ENCODE peak calls at places on chromosomes 3 and 15, in seven cellular contexts. One of them, this sample, is unnamed.

GRCh38 chr3:77475545-77475944 is 435.6 kb downstream of the ROBO2 start:
- DNase-seq in MM.1S: no peak
- DNase-seq in cardiac muscle cell: no peak
- DNase-seq in sigmoid colon: no peak
- DNase-seq in psoas muscle: no peak
- DNase-seq in PC-9: no peak
- DNase-seq in IMR-90: no peak
- DNase-seq in this sample: no peak

GRCh38 chr15:91338763-91339162 is 238.7 kb downstream of the SV2B start:
- DNase-seq in MM.1S: peak; percentile 36
- DNase-seq in cardiac muscle cell: peak; percentile 86
- DNase-seq in sigmoid colon: no peak
- DNase-seq in psoas muscle: no peak
- DNase-seq in PC-9: no peak
- DNase-seq in IMR-90: peak; percentile 40
- DNase-seq in this sample: peak; percentile 12

GRCh38 chr3:45978348-45978747 is 17.3 kb downstream of the FYCO1 start:
- DNase-seq in MM.1S: peak; percentile 93
- DNase-seq in cardiac muscle cell: no peak
- DNase-seq in sigmoid colon: no peak
- DNase-seq in psoas muscle: no peak
- DNase-seq in PC-9: peak; percentile 85
- DNase-seq in IMR-90: no peak
- DNase-seq in this sample: no peak

GRCh38 chr15:87033056-87033455 is 953.4 kb downstream of the AGBL1 start:
- DNase-seq in MM.1S: no peak
- DNase-seq in cardiac muscle cell: peak; percentile 15
- DNase-seq in sigmoid colon: no peak
- DNase-seq in psoas muscle: no peak
- DNase-seq in PC-9: no peak
- DNase-seq in IMR-90: no peak
- DNase-seq in this sample: no peak

GRCh38 chr15:101150723-101151040 is 101.2 kb downstream of the CHSY1 start:
- DNase-seq in MM.1S: no peak
- DNase-seq in cardiac muscle cell: no peak
- DNase-seq in sigmoid colon: no peak
- DNase-seq in psoas muscle: no peak
- DNase-seq in PC-9: no peak
- DNase-seq in IMR-90: no peak
- DNase-seq in this sample: no peak

GRCh38 chr15:48392356-48392755 is 61.1 kb downstream of the DUT start:
- DNase-seq in MM.1S: no peak
- DNase-seq in cardiac muscle cell: no peak
- DNase-seq in sigmoid colon: peak; percentile 88
- DNase-seq in psoas muscle: peak; percentile 55
- DNase-seq in PC-9: no peak
- DNase-seq in IMR-90: no peak
- DNase-seq in this sample: no peak

GRCh38 chr3:45084820-45085816 is 59.0 kb downstream of the CLEC3B start:
- DNase-seq in MM.1S: no peak
- DNase-seq in cardiac muscle cell: no peak
- DNase-seq in sigmoid colon: no peak
- DNase-seq in psoas muscle: no peak
- DNase-seq in PC-9: peak; percentile 56
- DNase-seq in IMR-90: peak; percentile 97
- DNase-seq in this sample: no peak

GRCh38 chr3:54366839-54367238 is 244.5 kb downstream of the CACNA2D3 start:
- DNase-seq in MM.1S: no peak
- DNase-seq in cardiac muscle cell: no peak
- DNase-seq in sigmoid colon: no peak
- DNase-seq in psoas muscle: no peak
- DNase-seq in PC-9: no peak
- DNase-seq in IMR-90: no peak
- DNase-seq in this sample: no peak

GRCh38 chr3:122880624-122881023 is 85.8 kb downstream of the SLC49A4 start:
- DNase-seq in MM.1S: no peak
- DNase-seq in cardiac muscle cell: no peak
- DNase-seq in sigmoid colon: no peak
- DNase-seq in psoas muscle: no peak
- DNase-seq in PC-9: no peak
- DNase-seq in IMR-90: no peak
- DNase-seq in this sample: no peak

GRCh38 chr3:46661776-46662766 is 31.4 kb downstream of the ALS2CL start:
- DNase-seq in MM.1S: no peak
- DNase-seq in cardiac muscle cell: no peak
- DNase-seq in sigmoid colon: peak; percentile 39
- DNase-seq in psoas muscle: no peak
- DNase-seq in PC-9: no peak
- DNase-seq in IMR-90: no peak
- DNase-seq in this sample: no peak

GRCh38 chr3:46672349-46672695 is 21.2 kb downstream of the ALS2CL start:
- DNase-seq in MM.1S: no peak
- DNase-seq in cardiac muscle cell: no peak
- DNase-seq in sigmoid colon: no peak
- DNase-seq in psoas muscle: no peak
- DNase-seq in PC-9: no peak
- DNase-seq in IMR-90: no peak
- DNase-seq in this sample: no peak

GRCh38 chr15:53811530-53811929 is 52.1 kb upstream of the WDR72 start:
- DNase-seq in MM.1S: peak; percentile 32
- DNase-seq in cardiac muscle cell: no peak
- DNase-seq in sigmoid colon: no peak
- DNase-seq in psoas muscle: no peak
- DNase-seq in PC-9: no peak
- DNase-seq in IMR-90: no peak
- DNase-seq in this sample: no peak

GRCh38 chr3:184241447-184242296 is 7.1 kb downstream of the ALG3 start:
- DNase-seq in MM.1S: no peak
- DNase-seq in cardiac muscle cell: peak; percentile 45
- DNase-seq in sigmoid colon: no peak
- DNase-seq in psoas muscle: no peak
- DNase-seq in PC-9: peak; percentile 72
- DNase-seq in IMR-90: peak; percentile 21
- DNase-seq in this sample: peak; percentile 70

GRCh38 chr3:197303452-197303851 is 5.0 kb upstream of the DLG1 start:
- DNase-seq in MM.1S: no peak
- DNase-seq in cardiac muscle cell: no peak
- DNase-seq in sigmoid colon: no peak
- DNase-seq in psoas muscle: no peak
- DNase-seq in PC-9: no peak
- DNase-seq in IMR-90: no peak
- DNase-seq in this sample: no peak

GRCh38 chr15:92044510-92044909 is 191.0 kb downstream of the SLCO3A1 start:
- DNase-seq in MM.1S: no peak
- DNase-seq in cardiac muscle cell: no peak
- DNase-seq in sigmoid colon: no peak
- DNase-seq in psoas muscle: no peak
- DNase-seq in PC-9: no peak
- DNase-seq in IMR-90: no peak
- DNase-seq in this sample: no peak

GRCh38 chr3:157279237-157279636 is 119.3 kb upstream of the CCNL1 start:
- DNase-seq in MM.1S: no peak
- DNase-seq in cardiac muscle cell: no peak
- DNase-seq in sigmoid colon: no peak
- DNase-seq in psoas muscle: no peak
- DNase-seq in PC-9: no peak
- DNase-seq in IMR-90: no peak
- DNase-seq in this sample: no peak

GRCh38 chr15:49627407-49627877 is 6.6 kb downstream of the DTWD1 start:
- DNase-seq in MM.1S: no peak
- DNase-seq in cardiac muscle cell: no peak
- DNase-seq in sigmoid colon: no peak
- DNase-seq in psoas muscle: no peak
- DNase-seq in PC-9: peak; percentile 74
- DNase-seq in IMR-90: peak; percentile 96
- DNase-seq in this sample: peak; percentile 61

GRCh38 chr3:11206316-11206715 is 52.0 kb downstream of the HRH1 start:
- DNase-seq in MM.1S: no peak
- DNase-seq in cardiac muscle cell: no peak
- DNase-seq in sigmoid colon: peak; percentile 42
- DNase-seq in psoas muscle: no peak
- DNase-seq in PC-9: no peak
- DNase-seq in IMR-90: no peak
- DNase-seq in this sample: no peak

GRCh38 chr15:70058642-70059360 is 38.9 kb downstream of the TLE3 start:
- DNase-seq in MM.1S: no peak
- DNase-seq in cardiac muscle cell: no peak
- DNase-seq in sigmoid colon: peak; percentile 45
- DNase-seq in psoas muscle: no peak
- DNase-seq in PC-9: no peak
- DNase-seq in IMR-90: no peak
- DNase-seq in this sample: no peak

GRCh38 chr3:44019736-44020135 is 221.9 kb upstream of the TOPAZ1 start:
- DNase-seq in MM.1S: no peak
- DNase-seq in cardiac muscle cell: no peak
- DNase-seq in sigmoid colon: no peak
- DNase-seq in psoas muscle: no peak
- DNase-seq in PC-9: no peak
- DNase-seq in IMR-90: no peak
- DNase-seq in this sample: no peak

GRCh38 chr3:167740961-167741587 is 5.6 kb downstream of the SERPINI1 start:
- DNase-seq in MM.1S: peak; percentile 68
- DNase-seq in cardiac muscle cell: peak; percentile 57
- DNase-seq in sigmoid colon: no peak
- DNase-seq in psoas muscle: no peak
- DNase-seq in PC-9: no peak
- DNase-seq in IMR-90: peak; percentile 42
- DNase-seq in this sample: no peak

GRCh38 chr3:184604956-184605290 is 43.3 kb downstream of the EPHB3 start:
- DNase-seq in MM.1S: no peak
- DNase-seq in cardiac muscle cell: no peak
- DNase-seq in sigmoid colon: peak; percentile 39
- DNase-seq in psoas muscle: no peak
- DNase-seq in PC-9: no peak
- DNase-seq in IMR-90: no peak
- DNase-seq in this sample: no peak

GRCh38 chr3:101252307-101252706 is 68.1 kb downstream of the IMPG2 start:
- DNase-seq in MM.1S: no peak
- DNase-seq in cardiac muscle cell: peak; percentile 10
- DNase-seq in sigmoid colon: no peak
- DNase-seq in psoas muscle: no peak
- DNase-seq in PC-9: no peak
- DNase-seq in IMR-90: no peak
- DNase-seq in this sample: no peak

GRCh38 chr15:75200765-75201608 is 695 bp upstream of the C15orf39 start:
- DNase-seq in MM.1S: peak; percentile 56
- DNase-seq in cardiac muscle cell: no peak
- DNase-seq in sigmoid colon: peak; percentile 78
- DNase-seq in psoas muscle: no peak
- DNase-seq in PC-9: peak; percentile 92
- DNase-seq in IMR-90: no peak
- DNase-seq in this sample: peak; percentile 92

GRCh38 chr3:54969652-54970051 is 41.8 kb upstream of the LRTM1 start:
- DNase-seq in MM.1S: no peak
- DNase-seq in cardiac muscle cell: no peak
- DNase-seq in sigmoid colon: no peak
- DNase-seq in psoas muscle: no peak
- DNase-seq in PC-9: no peak
- DNase-seq in IMR-90: no peak
- DNase-seq in this sample: no peak

DNA sequence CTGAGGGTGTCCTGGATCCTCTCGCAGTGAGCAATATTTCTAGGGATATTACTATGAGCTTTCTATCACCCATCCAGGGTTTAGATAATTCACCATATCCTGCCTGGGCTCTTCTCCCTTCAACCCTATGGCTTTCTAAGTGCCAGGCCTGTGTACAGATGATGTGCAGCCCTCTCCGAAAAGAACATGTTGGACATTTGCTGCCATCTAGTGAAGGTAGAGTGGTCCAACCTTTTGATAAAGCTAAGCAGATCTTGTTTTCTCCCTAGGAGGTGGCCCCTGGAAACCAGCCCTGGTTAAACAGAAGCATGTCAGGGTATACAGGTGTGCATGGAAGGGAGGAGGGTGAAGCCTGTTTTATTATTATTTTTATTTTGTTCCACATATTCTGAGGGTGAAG is 27.9 kb upstream of the SCN10A start:
- DNase-seq in MM.1S: no peak
- DNase-seq in cardiac muscle cell: peak; percentile 58
- DNase-seq in sigmoid colon: no peak
- DNase-seq in psoas muscle: no peak
- DNase-seq in PC-9: no peak
- DNase-seq in IMR-90: peak; percentile 70
- DNase-seq in this sample: peak; percentile 13
- TF ChIP-seq CTCF in MM.1S: peak; percentile 11
- TF ChIP-seq CTCF in cardiac muscle cell: peak; percentile 62
- TF ChIP-seq CTCF in sigmoid colon: no peak
- TF ChIP-seq CTCF in psoas muscle: peak; percentile 19
- TF ChIP-seq CTCF in PC-9: no peak
- TF ChIP-seq CTCF in IMR-90: peak; percentile 76
- TF ChIP-seq CTCF in this sample: peak; percentile 7

DNA sequence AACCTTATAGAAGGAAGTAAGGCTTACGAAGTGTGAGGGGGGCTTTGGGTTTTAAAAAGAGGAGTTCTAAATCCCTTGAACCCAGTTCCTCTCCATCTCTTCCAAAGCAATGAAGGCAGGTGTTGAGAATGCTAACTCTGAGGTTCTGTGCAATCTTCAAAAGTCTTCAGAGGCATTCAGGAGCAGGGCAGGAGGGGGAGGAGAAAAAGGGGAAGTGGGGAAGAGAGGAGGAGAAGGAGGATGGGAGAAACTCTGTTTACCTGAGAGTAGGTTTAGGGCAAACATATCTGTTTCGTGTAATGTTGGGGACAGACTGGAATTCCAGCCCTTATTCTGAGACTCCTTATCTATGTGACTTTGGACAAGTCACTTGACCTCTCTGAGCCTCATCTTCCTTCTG is 36.9 kb downstream of the FAM3D start:
- DNase-seq in MM.1S: no peak
- DNase-seq in cardiac muscle cell: no peak
- DNase-seq in sigmoid colon: no peak
- DNase-seq in psoas muscle: no peak
- DNase-seq in PC-9: no peak
- DNase-seq in IMR-90: no peak
- DNase-seq in this sample: no peak
- H3K27ac ChIP-seq in MM.1S: no peak overlapping the region
- H3K27ac ChIP-seq in cardiac muscle cell: no peak overlapping the region
- H3K27ac ChIP-seq in sigmoid colon: peak overlapping the region; percentile 54
- H3K27ac ChIP-seq in psoas muscle: peak overlapping the region; percentile 30
- H3K27ac ChIP-seq in PC-9: no peak overlapping the region
- H3K27ac ChIP-seq in IMR-90: no peak overlapping the region
- H3K27ac ChIP-seq in this sample: no peak overlapping the region

GRCh38 chr3:159929894-159930235 is 58.8 kb upstream of the IL12A start:
- DNase-seq in MM.1S: no peak
- DNase-seq in cardiac muscle cell: no peak
- DNase-seq in sigmoid colon: no peak
- DNase-seq in psoas muscle: no peak
- DNase-seq in PC-9: no peak
- DNase-seq in IMR-90: no peak
- DNase-seq in this sample: no peak
- TF ChIP-seq CTCF in MM.1S: no peak
- TF ChIP-seq CTCF in cardiac muscle cell: no peak
- TF ChIP-seq CTCF in sigmoid colon: no peak
- TF ChIP-seq CTCF in psoas muscle: no peak
- TF ChIP-seq CTCF in PC-9: no peak
- TF ChIP-seq CTCF in IMR-90: no peak
- TF ChIP-seq CTCF in this sample: no peak

DNA sequence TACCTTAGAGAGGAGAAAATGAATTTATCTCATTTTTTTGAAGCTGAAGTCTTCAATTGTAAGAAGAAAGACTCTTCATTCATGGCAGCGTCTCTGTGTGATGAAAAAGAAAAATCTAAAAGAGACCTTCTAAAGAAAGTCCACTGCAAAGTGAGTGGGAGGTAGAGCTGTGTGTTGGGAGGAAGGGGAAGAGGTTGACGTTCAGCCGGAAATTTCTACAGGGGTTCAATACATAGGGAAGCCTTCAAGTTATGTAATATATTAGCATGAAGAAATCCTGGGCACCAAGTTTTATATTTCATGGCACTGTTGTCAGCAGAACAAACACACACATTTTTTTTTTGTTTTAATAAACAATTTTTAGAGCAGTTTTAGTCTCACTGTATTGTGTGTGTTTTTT is 31.9 kb downstream of the HES1 start:
- DNase-seq in MM.1S: no peak
- DNase-seq in cardiac muscle cell: no peak
- DNase-seq in sigmoid colon: no peak
- DNase-seq in psoas muscle: no peak
- DNase-seq in PC-9: no peak
- DNase-seq in IMR-90: no peak
- DNase-seq in this sample: no peak
- H3K27ac ChIP-seq in MM.1S: no peak overlapping the region
- H3K27ac ChIP-seq in cardiac muscle cell: no peak overlapping the region
- H3K27ac ChIP-seq in sigmoid colon: no peak overlapping the region
- H3K27ac ChIP-seq in psoas muscle: no peak overlapping the region
- H3K27ac ChIP-seq in PC-9: no peak overlapping the region
- H3K27ac ChIP-seq in IMR-90: no peak overlapping the region
- H3K27ac ChIP-seq in this sample: no peak overlapping the region